ENCODE peak calls at places on chromosome 14, in nine cellular contexts. G is HS-27A; L is activated CD4-positive, alpha-beta T cell treated with anti-CD3 and anti-CD28 coated beads, Interleukin-2, amount 50 U/mL, for 1 hour; I is activated CD4-positive, CD25-positive, alpha-beta regulatory T cell treated with anti-CD3 and anti-CD28 coated beads, Interleukin-2, amount 50 U/mL, for 72 hours; X is psoas muscle; J is stimulated activated CD4-positive, alpha-beta T cell treated with anti-CD3 and anti-CD28 coated beads, TNF-alpha, amount 100 ng/mL, for 4 hours; C is mucosa of gallbladder; E is activated T-cell treated with anti-CD3 and anti-CD28 coated beads, Interleukin-2, amount 50 U/mL, for 24 hours; T is putamen. O is an unnamed sample.

GRCh38 chr14:23612802-23613201 is 23.4 kb upstream of the DHRS2 start:
- DNase-seq in E (no peak), G (no peak), C (no peak), L (no peak), T (no peak), J (no peak), I (no peak), X (no peak), O (no peak)

GRCh38 chr14:67574156-67574555 is 25.9 kb downstream of the PIGH start:
- DNase-seq in I (no peak), G (no peak), X (no peak), L (no peak), E (no peak), J (no peak), C (no peak), T (no peak), O (no peak)

GRCh38 chr14:93010543-93011541 is 87.9 kb downstream of the CHGA start:
- DNase-seq in I (no peak), T (no peak), X (no peak), L (no peak), J (no peak), E (no peak), C (no peak), G (no peak), O (no peak)

GRCh38 chr14:101898416-101898815 is 66.0 kb upstream of the DYNC1H1 start:
- DNase-seq in T (no peak), G (no peak), I (no peak), L (no peak), C (no peak), J (no peak), X (no peak), E (peak; percentile 9), O (no peak)

GRCh38 chr14:82667006-82667405 is 1133.4 kb upstream of the SEL1L start:
- DNase-seq in T (no peak), E (no peak), G (no peak), J (no peak), I (no peak), C (no peak), L (no peak), X (no peak), O (no peak)

GRCh38 chr14:104940526-104941150 is 16.0 kb downstream of the PLD4 start:
- DNase-seq in X (no peak), T (no peak), E (peak; percentile 19), L (no peak), G (no peak), I (no peak), C (no peak), J (no peak), O (no peak)

GRCh38 chr14:94462219-94462551 is 9.6 kb upstream of the SERPINA11 start:
- DNase-seq in J (no peak), X (no peak), I (no peak), T (no peak), C (no peak), E (no peak), G (no peak), L (no peak), O (no peak)

GRCh38 chr14:55062517-55063351 is 11.3 kb downstream of the MAPK1IP1L start:
- DNase-seq in E (no peak), C (no peak), X (peak; percentile 29), G (no peak), J (no peak), L (no peak), T (no peak), I (no peak), O (no peak)

GRCh38 chr14:44529026-44529425 is 21.9 kb upstream of the FSCB start:
- DNase-seq in X (no peak), G (no peak), J (no peak), C (no peak), I (no peak), E (no peak), L (no peak), T (peak; percentile 11), O (no peak)

GRCh38 chr14:71139058-71139946 is 232.0 kb downstream of the PCNX1 start:
- DNase-seq in G (no peak), X (peak; percentile 25), L (peak; percentile 61), J (peak; percentile 40), C (peak; percentile 42), I (peak; percentile 70), E (peak; percentile 78), T (peak; percentile 37), O (peak; percentile 44)

GRCh38 chr14:77914073-77914721 is 114.3 kb downstream of the ADCK1 start:
- DNase-seq in G (no peak), C (no peak), L (no peak), J (no peak), I (no peak), X (no peak), E (no peak), T (no peak), O (no peak)

GRCh38 chr14:85688024-85688423 is 158.1 kb downstream of the FLRT2 start:
- DNase-seq in I (no peak), T (no peak), L (no peak), E (no peak), C (no peak), X (no peak), G (no peak), J (no peak), O (no peak)

GRCh38 chr14:61177279-61178225 is 103.6 kb downstream of the TMEM30B start:
- DNase-seq in X (no peak), C (no peak), L (no peak), E (no peak), T (no peak), I (no peak), G (no peak), J (no peak), O (no peak)

GRCh38 chr14:91586451-91586850 is 76.3 kb upstream of the PPP4R3A start:
- DNase-seq in C (no peak), L (no peak), I (no peak), J (no peak), E (no peak), G (no peak), X (no peak), T (no peak), O (no peak)

GRCh38 chr14:31320216-31320615 is 100.1 kb downstream of the HEATR5A start:
- DNase-seq in E (no peak), G (no peak), T (peak; percentile 6), I (no peak), C (no peak), J (no peak), X (peak; percentile 65), L (no peak), O (peak; percentile 13)

GRCh38 chr14:101761032-101761880 is at the start of gene PPP2R5C:
- DNase-seq in X (peak; percentile 95), C (peak; percentile 90), I (peak; percentile 86), G (peak; percentile 50), L (peak; percentile 87), J (peak; percentile 82), E (peak; percentile 89), T (peak; percentile 93), O (peak; percentile 93)

GRCh38 chr14:75273272-75274044 is 5.2 kb upstream of the FOS start:
- DNase-seq in T (no peak), I (no peak), E (no peak), J (no peak), L (no peak), G (no peak), X (no peak), C (no peak), O (no peak)

GRCh38 chr14:37585101-37585479 is 10.0 kb downstream of the FOXA1 start:
- DNase-seq in E (no peak), G (no peak), T (no peak), I (no peak), C (no peak), J (no peak), L (no peak), X (no peak), O (no peak)

GRCh38 chr14:101372494-101372813 is 188.8 kb upstream of the DIO3 start:
- DNase-seq in T (no peak), C (no peak), J (no peak), I (no peak), G (no peak), E (no peak), L (no peak), X (no peak), O (no peak)

GRCh38 chr14:61623927-61624326 is 71.4 kb upstream of the HIF1A start:
- DNase-seq in J (no peak), G (no peak), X (no peak), T (no peak), E (no peak), I (no peak), C (no peak), L (no peak), O (no peak)

GRCh38 chr14:58861546-58861945 is 223.8 kb downstream of the DACT1 start:
- DNase-seq in I (no peak), X (no peak), L (no peak), C (no peak), J (no peak), E (no peak), T (no peak), G (no peak), O (no peak)

GRCh38 chr14:54976316-54976715 is 50.6 kb downstream of the WDHD1 start:
- DNase-seq in X (no peak), E (no peak), I (no peak), C (no peak), J (no peak), G (peak; percentile 38), T (no peak), L (no peak), O (no peak)

GRCh38 chr14:65703996-65704395 is 291.5 kb downstream of the FUT8 start:
- DNase-seq in L (no peak), G (no peak), I (no peak), J (no peak), T (no peak), X (no peak), E (no peak), C (no peak), O (no peak)

GRCh38 chr14:90785876-90786450 is 30.3 kb downstream of the TTC7B start:
- DNase-seq in G (no peak), C (no peak), T (no peak), E (no peak), J (no peak), L (no peak), I (no peak), X (no peak), O (no peak)

GRCh38 chr14:55302770-55303472 is 31.7 kb downstream of the FBXO34 start:
- DNase-seq in E (no peak), X (no peak), C (no peak), T (no peak), J (no peak), L (no peak), I (no peak), G (no peak), O (peak; percentile 25)

GRCh38 chr14:100015251-100015655 is 50.0 kb upstream of the EVL start:
- DNase-seq in G (no peak), C (no peak), I (no peak), J (no peak), T (no peak), X (no peak), L (no peak), E (no peak), O (no peak)

GRCh38 chr14:79783061-79783460 is 428.2 kb downstream of the DIO2 start:
- DNase-seq in G (no peak), X (no peak), L (no peak), E (no peak), I (no peak), C (no peak), J (no peak), T (no peak), O (no peak)

GRCh38 chr14:78016532-78016931 is 153.6 kb upstream of the NRXN3 start:
- DNase-seq in I (no peak), L (no peak), G (no peak), C (no peak), T (no peak), J (no peak), X (no peak), E (no peak), O (no peak)

GRCh38 chr14:53128303-53128702 is 24.8 kb downstream of the DDHD1 start:
- DNase-seq in G (no peak), I (no peak), C (no peak), T (no peak), E (no peak), X (no peak), L (no peak), J (no peak), O (no peak)

GRCh38 chr14:23444314-23444713 is 8.9 kb upstream of the MYH7 start:
- DNase-seq in T (no peak), I (no peak), X (no peak), J (no peak), L (no peak), C (no peak), E (no peak), G (no peak), O (no peak)

GRCh38 chr14:72679106-72679505 is 214.8 kb downstream of the DPF3 start:
- DNase-seq in E (no peak), C (no peak), J (no peak), T (peak; percentile 10), X (peak; percentile 44), L (no peak), G (no peak), I (no peak), O (peak; percentile 37)